ENCODE peak calls at places on chromosomes 7 and 10, in five cellular contexts. P, I, J, E and Q are unnamed samples.

GRCh38 chr10:99966306-99966705 is 43.4 kb downstream of the DNMBP start:
- ATAC-seq in P (no peak), I (no peak), J (no peak), E (no peak), Q (no peak)

GRCh38 chr10:103583871-103584215 is 90.3 kb downstream of the NEURL1 start:
- ATAC-seq in P (no peak), I (no peak), J (no peak), E (no peak), Q (no peak)

GRCh38 chr10:97498841-97499560 is at the start of gene UBTD1:
- ATAC-seq in P (peak; percentile 6), I (no peak), J (peak; percentile 1), E (peak; percentile 1), Q (no peak)

GRCh38 chr10:69124558-69125121 is 662 bp downstream of the VPS26A start:
- ATAC-seq in P (no peak), I (no peak), J (peak; percentile 29), E (peak; percentile 30), Q (no peak)

GRCh38 chr10:115949282-115949844 is 323.6 kb downstream of the GFRA1 start:
- ATAC-seq in P (no peak), I (peak; percentile 43), J (peak; percentile 37), E (no peak), Q (no peak)

GRCh38 chr7:83325083-83325482 is 162.4 kb upstream of the PCLO start:
- ATAC-seq in P (no peak), I (no peak), J (no peak), E (no peak), Q (no peak)

GRCh38 chr7:40470111-40470736 is 335.4 kb downstream of the SUGCT start:
- ATAC-seq in P (no peak), I (peak; percentile 38), J (no peak), E (no peak), Q (peak; percentile 22)

GRCh38 chr10:113663908-113664307 is at the start of gene NRAP:
- ATAC-seq in P (peak; percentile 56), I (no peak), J (no peak), E (no peak), Q (no peak)

GRCh38 chr10:88908194-88908593 is 28.1 kb downstream of the STAMBPL1 start:
- ATAC-seq in P (no peak), I (no peak), J (no peak), E (no peak), Q (no peak)

GRCh38 chr7:97461596-97461995 is 270.3 kb upstream of the TAC1 start:
- ATAC-seq in P (no peak), I (no peak), J (no peak), E (no peak), Q (no peak)

GRCh38 chr10:78180306-78180705 is 146.6 kb downstream of the RPS24 start:
- ATAC-seq in P (no peak), I (no peak), J (peak; percentile 2), E (no peak), Q (no peak)

GRCh38 chr10:74206727-74207126 is 55.7 kb downstream of the ADK start:
- ATAC-seq in P (no peak), I (no peak), J (peak; percentile 76), E (peak; percentile 96), Q (no peak)

GRCh38 chr10:93826355-93826754 is 67.4 kb upstream of the SLC35G1 start:
- ATAC-seq in P (no peak), I (no peak), J (no peak), E (no peak), Q (no peak)

GRCh38 chr10:6650580-6650979 is 70.5 kb upstream of the PRKCQ start:
- ATAC-seq in P (no peak), I (no peak), J (no peak), E (no peak), Q (no peak)

GRCh38 chr10:9853405-9854010 is 1164.2 kb upstream of the CELF2 start:
- ATAC-seq in P (peak; percentile 75), I (peak; percentile 62), J (no peak), E (no peak), Q (no peak)

GRCh38 chr10:125880719-125881118 is 373 bp downstream of the DHX32 start:
- ATAC-seq in P (no peak), I (no peak), J (no peak), E (no peak), Q (no peak)

GRCh38 chr10:3786295-3786981 is 1.4 kb upstream of the KLF6 start:
- ATAC-seq in P (no peak), I (no peak), J (no peak), E (no peak), Q (no peak)